ENCODE peak calls at places on chromosomes 6 and 20, in seven cellular contexts. X is mucosa of gallbladder; A is breast epithelium; Y is activated CD4-positive, alpha-beta T cell treated with anti-CD3 and anti-CD28 coated beads for 48 hours; P is NCI-H2081; S is naive B cell; I is activated T-helper 2 cell treated with anti-CD3 and anti-CD28 coated beads, Interferon-gamma antibody, Interleukin-2, Interleukin-4, amounts not matched to agents 10 μg/mL and 5 μg/mL and 100 μg/mL, durations not matched to agents 14 hours and 24 hours and 36 hours. N is an unnamed sample.

GRCh38 chr20:38143238-38143645 is 21.8 kb downstream of the TGM2 start:
- DNase-seq in A (no peak), Y (no peak), S (no peak), X (peak; percentile 74), P (no peak), I (no peak), N (no peak)

GRCh38 chr6:37864250-37864649 is 44.7 kb downstream of the ZFAND3 start:
- DNase-seq in S (no peak), Y (no peak), A (no peak), P (no peak), X (no peak), I (no peak), N (no peak)

GRCh38 chr6:1482381-1483166 is 93.2 kb downstream of the FOXF2 start:
- DNase-seq in P (no peak), I (no peak), A (no peak), S (no peak), X (no peak), Y (no peak), N (no peak)

GRCh38 chr6:30463242-30463641 is 26.1 kb upstream of the HLA-E start:
- DNase-seq in X (no peak), P (no peak), A (no peak), S (no peak), I (no peak), Y (no peak), N (no peak)

GRCh38 chr20:58818585-58819285 is 32.0 kb downstream of the GNAS-AS1 start:
- DNase-seq in P (no peak), X (no peak), A (peak; percentile 28), I (peak; percentile 55), Y (peak; percentile 84), S (no peak), N (peak; percentile 98)

GRCh38 chr6:11179978-11180303 is 52.5 kb downstream of the NEDD9 start:
- DNase-seq in P (no peak), X (no peak), I (no peak), S (no peak), Y (no peak), A (no peak), N (peak; percentile 38)

GRCh38 chr6:5308066-5308465 is 46.8 kb downstream of the FARS2 start:
- DNase-seq in Y (no peak), I (no peak), X (no peak), S (no peak), P (no peak), A (no peak), N (peak; percentile 4)

GRCh38 chr6:5587648-5588047 is 326.3 kb downstream of the FARS2 start:
- DNase-seq in S (no peak), A (no peak), Y (no peak), I (no peak), P (no peak), X (no peak), N (no peak)

GRCh38 chr6:69231983-69232382 is 564.8 kb downstream of the LMBRD1 start:
- DNase-seq in Y (no peak), I (no peak), X (no peak), P (peak; percentile 6), S (no peak), A (no peak), N (no peak)

GRCh38 chr20:50200482-50201104 is 10.0 kb downstream of the CEBPB start:
- DNase-seq in A (no peak), P (no peak), Y (no peak), S (no peak), I (no peak), X (no peak), N (no peak)

GRCh38 chr6:80932364-80932763 is 820.1 kb downstream of the TENT5A start:
- DNase-seq in S (no peak), P (no peak), A (no peak), I (no peak), X (no peak), Y (no peak), N (peak; percentile 83)

GRCh38 chr20:31808481-31808880 is 10.7 kb upstream of the MYLK2 start:
- DNase-seq in Y (no peak), P (peak; percentile 13), S (no peak), X (no peak), I (no peak), A (no peak), N (no peak)

GRCh38 chr6:7051780-7052440 is 55.9 kb upstream of the RREB1 start:
- DNase-seq in Y (peak; percentile 58), P (peak; percentile 39), X (peak; percentile 49), A (no peak), S (peak; percentile 69), I (no peak), N (peak; percentile 52)

GRCh38 chr6:56851104-56851503 is 103.8 kb upstream of the BEND6 start:
- DNase-seq in S (no peak), Y (no peak), X (peak; percentile 39), P (no peak), I (no peak), A (no peak), N (peak; percentile 46)

GRCh38 chr6:49913656-49914055 is 47.3 kb upstream of the CRISP1 start:
- DNase-seq in X (no peak), P (peak; percentile 47), A (no peak), I (no peak), S (no peak), Y (no peak), N (no peak)

GRCh38 chr6:132763269-132763668 is 5.6 kb upstream of the VNN2 start:
- DNase-seq in S (peak; percentile 64), I (peak; percentile 50), Y (peak; percentile 52), A (no peak), P (no peak), X (no peak), N (no peak)

GRCh38 chr6:106385530-106385929 is 25.0 kb downstream of the CRYBG1 start:
- DNase-seq in I (no peak), S (no peak), P (no peak), X (no peak), Y (no peak), A (no peak), N (no peak)

GRCh38 chr6:132253211-132253610 is 148.1 kb downstream of the MOXD1 start:
- DNase-seq in P (no peak), Y (no peak), X (no peak), I (no peak), A (no peak), S (no peak), N (no peak)

GRCh38 chr20:3473324-3473723 is 2.5 kb downstream of the ATRN start:
- DNase-seq in S (no peak), Y (no peak), P (no peak), X (no peak), I (no peak), A (no peak), N (no peak)